ENCODE peak calls at places on chromosomes 7 and 10, in four cellular contexts. One of them, this sample, is unnamed.
A peak's percentile ranks its signal among the peaks of the same experiment; 100 is the strongest.

GRCh38 chr10:480928-481551 is 208.4 kb downstream of the DIP2C start:
- DNase-seq in GM12865: no peak
- DNase-seq in OCI-M1: no peak
- DNase-seq in 8988T: no peak
- DNase-seq in this sample: no peak

GRCh38 chr10:91587710-91588638 is 44.9 kb downstream of the PPP1R3C start:
- DNase-seq in GM12865: no peak
- DNase-seq in OCI-M1: peak; percentile 60
- DNase-seq in 8988T: no peak
- DNase-seq in this sample: peak; percentile 29

GRCh38 chr7:99080679-99081078 is 63.2 kb downstream of the SMURF1 start:
- DNase-seq in GM12865: no peak
- DNase-seq in OCI-M1: no peak
- DNase-seq in 8988T: no peak
- DNase-seq in this sample: no peak

GRCh38 chr10:93346060-93346459 is 136.1 kb downstream of the MYOF start:
- DNase-seq in GM12865: peak; percentile 40
- DNase-seq in OCI-M1: no peak
- DNase-seq in 8988T: no peak
- DNase-seq in this sample: no peak

GRCh38 chr7:157840913-157841756 is 504.3 kb downstream of the DNAJB6 start:
- DNase-seq in GM12865: no peak
- DNase-seq in OCI-M1: no peak
- DNase-seq in 8988T: no peak
- DNase-seq in this sample: no peak

GRCh38 chr7:22052221-22052639 is 106.5 kb upstream of the CDCA7L start:
- DNase-seq in GM12865: no peak
- DNase-seq in OCI-M1: no peak
- DNase-seq in 8988T: no peak
- DNase-seq in this sample: no peak

GRCh38 chr7:5429857-5430611 is 6.4 kb upstream of the TNRC18 start:
- DNase-seq in GM12865: no peak
- DNase-seq in OCI-M1: peak; percentile 67
- DNase-seq in 8988T: peak; percentile 11
- DNase-seq in this sample: no peak

GRCh38 chr7:26321440-26321839 is 29.8 kb downstream of the SNX10 start:
- DNase-seq in GM12865: no peak
- DNase-seq in OCI-M1: no peak
- DNase-seq in 8988T: no peak
- DNase-seq in this sample: no peak

GRCh38 chr7:32212321-32212720 is 142.1 kb upstream of the PDE1C start:
- DNase-seq in GM12865: no peak
- DNase-seq in OCI-M1: no peak
- DNase-seq in 8988T: no peak
- DNase-seq in this sample: no peak

GRCh38 chr7:106952658-106953231 is 87.7 kb downstream of the PIK3CG start:
- DNase-seq in GM12865: no peak
- DNase-seq in OCI-M1: peak; percentile 80
- DNase-seq in 8988T: no peak
- DNase-seq in this sample: peak; percentile 33

GRCh38 chr10:53422223-53422888 is 649.8 kb upstream of the MBL2 start:
- DNase-seq in GM12865: no peak
- DNase-seq in OCI-M1: no peak
- DNase-seq in 8988T: no peak
- DNase-seq in this sample: no peak

GRCh38 chr10:97278491-97278989 is 13.9 kb downstream of the ARHGAP19 start:
- DNase-seq in GM12865: peak; percentile 57
- DNase-seq in OCI-M1: peak; percentile 86
- DNase-seq in 8988T: no peak
- DNase-seq in this sample: no peak

GRCh38 chr7:153522261-153522660 is 529.9 kb upstream of the DPP6 start:
- DNase-seq in GM12865: no peak
- DNase-seq in OCI-M1: no peak
- DNase-seq in 8988T: no peak
- DNase-seq in this sample: no peak

GRCh38 chr7:47551550-47552121 is 30.3 kb downstream of the TNS3 start:
- DNase-seq in GM12865: no peak
- DNase-seq in OCI-M1: no peak
- DNase-seq in 8988T: no peak
- DNase-seq in this sample: peak; percentile 52

GRCh38 chr7:75915416-75916156 is 631 bp downstream of the POR start:
- DNase-seq in GM12865: peak; percentile 53
- DNase-seq in OCI-M1: peak; percentile 42
- DNase-seq in 8988T: no peak
- DNase-seq in this sample: peak; percentile 37

GRCh38 chr10:43202657-43203490 is 64.0 kb downstream of the RASGEF1A start:
- DNase-seq in GM12865: peak; percentile 33
- DNase-seq in OCI-M1: no peak
- DNase-seq in 8988T: peak; percentile 17
- DNase-seq in this sample: peak; percentile 54

GRCh38 chr10:73920084-73920483 is 9.2 kb downstream of the PLAU start:
- DNase-seq in GM12865: peak; percentile 47
- DNase-seq in OCI-M1: peak; percentile 79
- DNase-seq in 8988T: no peak
- DNase-seq in this sample: peak; percentile 45

This sample was measured in left cardiac atrium.